ENCODE peak calls at places on chromosome 2, in nine cellular contexts. One of them, this sample, is unnamed.

GRCh38 chr2:177127821-177128220 is 84.8 kb upstream of the HNRNPA3 start:
- DNase-seq in GM12865: no peak
- DNase-seq in psoas muscle: no peak
- DNase-seq in stimulated activated CD8-positive, alpha-beta memory T cell treated with anti-CD3 and anti-CD28 coated beads, Interleukin-15, amount 100 ng/mL, for 24 hours: no peak
- DNase-seq in GM12878: no peak
- DNase-seq in activated T-cell treated with anti-CD3 and anti-CD28 coated beads for 1 hour: no peak
- DNase-seq in iris pigment epithelial cell: no peak
- DNase-seq in posterior vena cava: no peak
- DNase-seq in H54: no peak
- DNase-seq in this sample: no peak

GRCh38 chr2:44618378-44619023 is 256.8 kb downstream of the CAMKMT start:
- DNase-seq in H54: no peak
- DNase-seq in stimulated activated CD8-positive, alpha-beta memory T cell treated with anti-CD3 and anti-CD28 coated beads, Interleukin-15, amount 100 ng/mL, for 24 hours: no peak
- DNase-seq in GM12878: no peak
- DNase-seq in posterior vena cava: no peak
- DNase-seq in activated T-cell treated with anti-CD3 and anti-CD28 coated beads for 1 hour: no peak
- DNase-seq in GM12865: no peak
- DNase-seq in psoas muscle: no peak
- DNase-seq in iris pigment epithelial cell: no peak
- DNase-seq in this sample: no peak

GRCh38 chr2:234339016-234339415 is 157.9 kb downstream of the ARL4C start:
- DNase-seq in psoas muscle: no peak
- DNase-seq in GM12878: no peak
- DNase-seq in posterior vena cava: no peak
- DNase-seq in GM12865: no peak
- DNase-seq in activated T-cell treated with anti-CD3 and anti-CD28 coated beads for 1 hour: no peak
- DNase-seq in stimulated activated CD8-positive, alpha-beta memory T cell treated with anti-CD3 and anti-CD28 coated beads, Interleukin-15, amount 100 ng/mL, for 24 hours: no peak
- DNase-seq in iris pigment epithelial cell: no peak
- DNase-seq in H54: no peak
- DNase-seq in this sample: no peak

GRCh38 chr2:16244153-16244965 is 304.0 kb downstream of the MYCN start:
- DNase-seq in stimulated activated CD8-positive, alpha-beta memory T cell treated with anti-CD3 and anti-CD28 coated beads, Interleukin-15, amount 100 ng/mL, for 24 hours: no peak
- DNase-seq in GM12865: no peak
- DNase-seq in activated T-cell treated with anti-CD3 and anti-CD28 coated beads for 1 hour: no peak
- DNase-seq in H54: no peak
- DNase-seq in GM12878: no peak
- DNase-seq in psoas muscle: no peak
- DNase-seq in posterior vena cava: no peak
- DNase-seq in iris pigment epithelial cell: no peak
- DNase-seq in this sample: no peak

GRCh38 chr2:70143314-70144150 is 47.3 kb downstream of the C2orf42 start:
- DNase-seq in iris pigment epithelial cell: peak; percentile 40
- DNase-seq in GM12865: peak; percentile 80
- DNase-seq in posterior vena cava: peak; percentile 83
- DNase-seq in stimulated activated CD8-positive, alpha-beta memory T cell treated with anti-CD3 and anti-CD28 coated beads, Interleukin-15, amount 100 ng/mL, for 24 hours: no peak
- DNase-seq in GM12878: no peak
- DNase-seq in psoas muscle: peak; percentile 40
- DNase-seq in activated T-cell treated with anti-CD3 and anti-CD28 coated beads for 1 hour: no peak
- DNase-seq in H54: peak; percentile 74
- DNase-seq in this sample: no peak

GRCh38 chr2:8487461-8487932 is 194.4 kb upstream of the ID2 start:
- DNase-seq in iris pigment epithelial cell: no peak
- DNase-seq in GM12878: no peak
- DNase-seq in GM12865: peak; percentile 62
- DNase-seq in psoas muscle: no peak
- DNase-seq in posterior vena cava: no peak
- DNase-seq in activated T-cell treated with anti-CD3 and anti-CD28 coated beads for 1 hour: no peak
- DNase-seq in stimulated activated CD8-positive, alpha-beta memory T cell treated with anti-CD3 and anti-CD28 coated beads, Interleukin-15, amount 100 ng/mL, for 24 hours: no peak
- DNase-seq in H54: no peak
- DNase-seq in this sample: no peak

GRCh38 chr2:75570948-75571729 is 10.4 kb upstream of the EVA1A start:
- DNase-seq in GM12878: no peak
- DNase-seq in psoas muscle: no peak
- DNase-seq in stimulated activated CD8-positive, alpha-beta memory T cell treated with anti-CD3 and anti-CD28 coated beads, Interleukin-15, amount 100 ng/mL, for 24 hours: no peak
- DNase-seq in posterior vena cava: no peak
- DNase-seq in H54: no peak
- DNase-seq in GM12865: no peak
- DNase-seq in activated T-cell treated with anti-CD3 and anti-CD28 coated beads for 1 hour: no peak
- DNase-seq in iris pigment epithelial cell: peak; percentile 81
- DNase-seq in this sample: no peak

GRCh38 chr2:226362991-226363390 is 436.6 kb downstream of the IRS1 start:
- DNase-seq in H54: no peak
- DNase-seq in stimulated activated CD8-positive, alpha-beta memory T cell treated with anti-CD3 and anti-CD28 coated beads, Interleukin-15, amount 100 ng/mL, for 24 hours: no peak
- DNase-seq in GM12865: no peak
- DNase-seq in GM12878: no peak
- DNase-seq in psoas muscle: no peak
- DNase-seq in posterior vena cava: no peak
- DNase-seq in iris pigment epithelial cell: peak; percentile 63
- DNase-seq in activated T-cell treated with anti-CD3 and anti-CD28 coated beads for 1 hour: no peak
- DNase-seq in this sample: no peak

GRCh38 chr2:71505770-71506140 is 52.4 kb downstream of the DYSF start:
- DNase-seq in posterior vena cava: peak; percentile 66
- DNase-seq in H54: no peak
- DNase-seq in stimulated activated CD8-positive, alpha-beta memory T cell treated with anti-CD3 and anti-CD28 coated beads, Interleukin-15, amount 100 ng/mL, for 24 hours: no peak
- DNase-seq in GM12865: no peak
- DNase-seq in activated T-cell treated with anti-CD3 and anti-CD28 coated beads for 1 hour: no peak
- DNase-seq in GM12878: no peak
- DNase-seq in psoas muscle: no peak
- DNase-seq in iris pigment epithelial cell: no peak
- DNase-seq in this sample: no peak

GRCh38 chr2:69298261-69298660 is 88.8 kb downstream of the GFPT1 start:
- DNase-seq in psoas muscle: no peak
- DNase-seq in GM12865: no peak
- DNase-seq in GM12878: no peak
- DNase-seq in activated T-cell treated with anti-CD3 and anti-CD28 coated beads for 1 hour: no peak
- DNase-seq in stimulated activated CD8-positive, alpha-beta memory T cell treated with anti-CD3 and anti-CD28 coated beads, Interleukin-15, amount 100 ng/mL, for 24 hours: no peak
- DNase-seq in H54: peak; percentile 81
- DNase-seq in posterior vena cava: no peak
- DNase-seq in iris pigment epithelial cell: peak; percentile 95
- DNase-seq in this sample: no peak

GRCh38 chr2:28234807-28235206 is 157.9 kb upstream of the FOSL2 start:
- DNase-seq in stimulated activated CD8-positive, alpha-beta memory T cell treated with anti-CD3 and anti-CD28 coated beads, Interleukin-15, amount 100 ng/mL, for 24 hours: no peak
- DNase-seq in activated T-cell treated with anti-CD3 and anti-CD28 coated beads for 1 hour: no peak
- DNase-seq in iris pigment epithelial cell: peak; percentile 22
- DNase-seq in psoas muscle: no peak
- DNase-seq in posterior vena cava: no peak
- DNase-seq in GM12878: no peak
- DNase-seq in H54: no peak
- DNase-seq in GM12865: no peak
- DNase-seq in this sample: no peak

GRCh38 chr2:104915107-104915793 is 61.3 kb downstream of the POU3F3 start:
- DNase-seq in stimulated activated CD8-positive, alpha-beta memory T cell treated with anti-CD3 and anti-CD28 coated beads, Interleukin-15, amount 100 ng/mL, for 24 hours: no peak
- DNase-seq in activated T-cell treated with anti-CD3 and anti-CD28 coated beads for 1 hour: no peak
- DNase-seq in iris pigment epithelial cell: no peak
- DNase-seq in psoas muscle: no peak
- DNase-seq in GM12878: no peak
- DNase-seq in GM12865: no peak
- DNase-seq in H54: no peak
- DNase-seq in posterior vena cava: no peak
- DNase-seq in this sample: no peak

GRCh38 chr2:214052235-214052634 is 358.6 kb upstream of the VWC2L start:
- DNase-seq in iris pigment epithelial cell: no peak
- DNase-seq in activated T-cell treated with anti-CD3 and anti-CD28 coated beads for 1 hour: no peak
- DNase-seq in posterior vena cava: no peak
- DNase-seq in GM12865: no peak
- DNase-seq in H54: no peak
- DNase-seq in stimulated activated CD8-positive, alpha-beta memory T cell treated with anti-CD3 and anti-CD28 coated beads, Interleukin-15, amount 100 ng/mL, for 24 hours: no peak
- DNase-seq in GM12878: no peak
- DNase-seq in psoas muscle: no peak
- DNase-seq in this sample: no peak

GRCh38 chr2:240620149-240620731 is 5.0 kb upstream of the GPR35 start:
- DNase-seq in H54: no peak
- DNase-seq in iris pigment epithelial cell: no peak
- DNase-seq in psoas muscle: peak; percentile 7
- DNase-seq in activated T-cell treated with anti-CD3 and anti-CD28 coated beads for 1 hour: no peak
- DNase-seq in GM12865: no peak
- DNase-seq in GM12878: no peak
- DNase-seq in posterior vena cava: peak; percentile 66
- DNase-seq in stimulated activated CD8-positive, alpha-beta memory T cell treated with anti-CD3 and anti-CD28 coated beads, Interleukin-15, amount 100 ng/mL, for 24 hours: no peak
- DNase-seq in this sample: no peak

GRCh38 chr2:20188851-20189250 is 36.1 kb downstream of the SDC1 start:
- DNase-seq in stimulated activated CD8-positive, alpha-beta memory T cell treated with anti-CD3 and anti-CD28 coated beads, Interleukin-15, amount 100 ng/mL, for 24 hours: no peak
- DNase-seq in psoas muscle: no peak
- DNase-seq in GM12865: no peak
- DNase-seq in GM12878: no peak
- DNase-seq in iris pigment epithelial cell: no peak
- DNase-seq in posterior vena cava: no peak
- DNase-seq in H54: no peak
- DNase-seq in activated T-cell treated with anti-CD3 and anti-CD28 coated beads for 1 hour: no peak
- DNase-seq in this sample: no peak

GRCh38 chr2:177355874-177356273 is 36.7 kb upstream of the AGPS start:
- DNase-seq in stimulated activated CD8-positive, alpha-beta memory T cell treated with anti-CD3 and anti-CD28 coated beads, Interleukin-15, amount 100 ng/mL, for 24 hours: no peak
- DNase-seq in activated T-cell treated with anti-CD3 and anti-CD28 coated beads for 1 hour: no peak
- DNase-seq in GM12878: no peak
- DNase-seq in iris pigment epithelial cell: peak; percentile 18
- DNase-seq in psoas muscle: no peak
- DNase-seq in H54: no peak
- DNase-seq in posterior vena cava: no peak
- DNase-seq in GM12865: no peak
- DNase-seq in this sample: no peak

This sample was measured in GM12864.